ENCODE peak calls at places on chromosome 11, in nine cellular contexts. One of them, this sample, is unnamed.

GRCh38 chr11:1237128-1237580 is 14.3 kb downstream of the MUC5B start:
- DNase-seq in A549: no peak
- DNase-seq in IMR-90: no peak
- DNase-seq in NB4: no peak
- DNase-seq in lower leg skin: no peak
- DNase-seq in endothelial cell of umbilical vein: no peak
- DNase-seq in prostate gland: no peak
- DNase-seq in adrenal gland: no peak
- DNase-seq in body of pancreas: no peak
- DNase-seq in this sample: no peak

GRCh38 chr11:85965202-85965601 is 103.7 kb downstream of the PICALM start:
- DNase-seq in NB4: no peak
- DNase-seq in IMR-90: peak; percentile 90
- DNase-seq in adrenal gland: no peak
- DNase-seq in endothelial cell of umbilical vein: no peak
- DNase-seq in body of pancreas: no peak
- DNase-seq in prostate gland: no peak
- DNase-seq in A549: no peak
- DNase-seq in lower leg skin: no peak
- DNase-seq in this sample: no peak

GRCh38 chr11:37500425-37500824 is 902.4 kb upstream of the RAG2 start:
- DNase-seq in lower leg skin: no peak
- DNase-seq in endothelial cell of umbilical vein: no peak
- DNase-seq in IMR-90: peak; percentile 31
- DNase-seq in body of pancreas: no peak
- DNase-seq in A549: no peak
- DNase-seq in prostate gland: no peak
- DNase-seq in NB4: no peak
- DNase-seq in adrenal gland: no peak
- DNase-seq in this sample: no peak

GRCh38 chr11:120043323-120043945 is 94.5 kb downstream of the TRIM29 start:
- DNase-seq in NB4: no peak
- DNase-seq in adrenal gland: no peak
- DNase-seq in IMR-90: no peak
- DNase-seq in A549: no peak
- DNase-seq in body of pancreas: no peak
- DNase-seq in prostate gland: no peak
- DNase-seq in endothelial cell of umbilical vein: no peak
- DNase-seq in lower leg skin: no peak
- DNase-seq in this sample: no peak

GRCh38 chr11:18321991-18322711 is at the start of the genes GTF2H1 and HPS5:
- DNase-seq in A549: peak; percentile 99
- DNase-seq in endothelial cell of umbilical vein: peak; percentile 98
- DNase-seq in adrenal gland: peak; percentile 98
- DNase-seq in NB4: peak; percentile 98
- DNase-seq in lower leg skin: peak; percentile 97
- DNase-seq in IMR-90: peak; percentile 99
- DNase-seq in body of pancreas: peak; percentile 96
- DNase-seq in prostate gland: peak; percentile 97
- DNase-seq in this sample: peak; percentile 98

GRCh38 chr11:60159868-60160267 is 23.0 kb downstream of the MS4A6A start:
- DNase-seq in NB4: no peak
- DNase-seq in prostate gland: no peak
- DNase-seq in adrenal gland: no peak
- DNase-seq in IMR-90: no peak
- DNase-seq in endothelial cell of umbilical vein: peak; percentile 93
- DNase-seq in A549: no peak
- DNase-seq in lower leg skin: no peak
- DNase-seq in body of pancreas: no peak
- DNase-seq in this sample: no peak

GRCh38 chr11:74380746-74381439 is 17.3 kb downstream of the PGM2L1 start:
- DNase-seq in NB4: peak; percentile 12
- DNase-seq in lower leg skin: no peak
- DNase-seq in IMR-90: no peak
- DNase-seq in A549: peak; percentile 16
- DNase-seq in adrenal gland: no peak
- DNase-seq in endothelial cell of umbilical vein: no peak
- DNase-seq in body of pancreas: peak; percentile 52
- DNase-seq in prostate gland: peak; percentile 31
- DNase-seq in this sample: no peak

GRCh38 chr11:69245041-69245440 is 48.9 kb upstream of the MYEOV start:
- DNase-seq in adrenal gland: no peak
- DNase-seq in IMR-90: no peak
- DNase-seq in NB4: no peak
- DNase-seq in body of pancreas: no peak
- DNase-seq in prostate gland: no peak
- DNase-seq in lower leg skin: no peak
- DNase-seq in endothelial cell of umbilical vein: no peak
- DNase-seq in A549: no peak
- DNase-seq in this sample: no peak

GRCh38 chr11:28697920-28698827 is 590.0 kb downstream of the METTL15 start:
- DNase-seq in NB4: peak; percentile 53
- DNase-seq in A549: peak; percentile 71
- DNase-seq in lower leg skin: no peak
- DNase-seq in IMR-90: peak; percentile 61
- DNase-seq in endothelial cell of umbilical vein: peak; percentile 60
- DNase-seq in prostate gland: peak; percentile 19
- DNase-seq in adrenal gland: peak; percentile 81
- DNase-seq in body of pancreas: peak; percentile 47
- DNase-seq in this sample: peak; percentile 36

GRCh38 chr11:43382614-43383013 is 23.9 kb downstream of the TTC17 start:
- DNase-seq in IMR-90: no peak
- DNase-seq in adrenal gland: no peak
- DNase-seq in lower leg skin: no peak
- DNase-seq in body of pancreas: no peak
- DNase-seq in NB4: no peak
- DNase-seq in endothelial cell of umbilical vein: no peak
- DNase-seq in A549: no peak
- DNase-seq in prostate gland: no peak
- DNase-seq in this sample: no peak

GRCh38 chr11:2901854-2902783 is 16.5 kb upstream of the CDKN1C start:
- DNase-seq in prostate gland: peak; percentile 98
- DNase-seq in endothelial cell of umbilical vein: peak; percentile 72
- DNase-seq in IMR-90: peak; percentile 87
- DNase-seq in lower leg skin: peak; percentile 95
- DNase-seq in body of pancreas: peak; percentile 97
- DNase-seq in NB4: peak; percentile 93
- DNase-seq in adrenal gland: peak; percentile 97
- DNase-seq in A549: peak; percentile 94
- DNase-seq in this sample: peak; percentile 91
- TF ChIP-seq POLR2A in prostate gland: peak; percentile 66
- TF ChIP-seq POLR2A in endothelial cell of umbilical vein: peak; percentile 21
- TF ChIP-seq POLR2A in IMR-90: no peak
- TF ChIP-seq POLR2A in lower leg skin: no peak
- TF ChIP-seq POLR2A in body of pancreas: peak; percentile 63
- TF ChIP-seq POLR2A in NB4: peak; percentile 34
- TF ChIP-seq POLR2A in adrenal gland: no peak
- TF ChIP-seq POLR2A in A549: peak; percentile 37
- TF ChIP-seq POLR2A in this sample: peak; percentile 45

DNA sequence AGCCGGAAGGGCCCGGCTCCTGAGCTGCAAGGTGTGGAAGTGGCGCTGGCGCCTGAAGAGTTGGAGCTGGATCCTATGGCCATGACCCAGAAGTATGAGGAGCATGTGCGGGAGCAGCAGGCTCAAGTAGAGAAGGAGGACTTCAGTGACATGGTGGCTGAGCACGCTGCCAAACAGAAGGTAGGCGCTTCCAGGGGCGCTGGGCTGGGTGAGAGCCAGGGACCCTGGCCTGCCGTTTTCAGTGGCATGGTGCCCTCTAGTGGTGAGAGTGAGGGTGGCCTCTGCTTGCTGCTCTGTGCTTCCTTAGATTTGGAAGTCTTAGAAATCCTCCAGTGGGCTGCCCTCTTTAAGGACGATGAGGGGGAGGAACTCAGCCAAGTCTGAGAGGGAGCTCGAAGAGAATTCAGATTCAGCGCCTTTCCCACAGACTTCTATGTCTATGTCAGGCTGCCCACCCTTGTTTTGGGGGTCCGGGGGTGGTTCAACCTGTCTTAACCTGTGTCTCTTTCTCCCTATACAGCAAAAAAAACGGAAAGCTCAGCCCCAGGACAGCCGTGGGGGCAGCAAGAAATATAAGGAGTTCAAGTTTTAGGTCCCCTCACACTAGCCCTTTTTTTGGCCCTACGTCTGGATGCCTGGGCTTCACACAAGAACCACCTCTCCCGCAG is 1.8 kb upstream of the PACS1 start:
- DNase-seq in endothelial cell of umbilical vein: peak; percentile 73
- DNase-seq in lower leg skin: peak; percentile 53
- DNase-seq in NB4: peak; percentile 82
- DNase-seq in A549: peak; percentile 81
- DNase-seq in prostate gland: peak; percentile 65
- DNase-seq in body of pancreas: peak; percentile 73
- DNase-seq in IMR-90: peak; percentile 68
- DNase-seq in adrenal gland: peak; percentile 85
- DNase-seq in this sample: peak; percentile 85
- TF ChIP-seq POLR2A in endothelial cell of umbilical vein: no peak
- TF ChIP-seq POLR2A in lower leg skin: no peak
- TF ChIP-seq POLR2A in NB4: no peak
- TF ChIP-seq POLR2A in A549: no peak
- TF ChIP-seq POLR2A in prostate gland: no peak
- TF ChIP-seq POLR2A in body of pancreas: no peak
- TF ChIP-seq POLR2A in IMR-90: no peak
- TF ChIP-seq POLR2A in adrenal gland: no peak
- TF ChIP-seq POLR2A in this sample: no peak

DNA sequence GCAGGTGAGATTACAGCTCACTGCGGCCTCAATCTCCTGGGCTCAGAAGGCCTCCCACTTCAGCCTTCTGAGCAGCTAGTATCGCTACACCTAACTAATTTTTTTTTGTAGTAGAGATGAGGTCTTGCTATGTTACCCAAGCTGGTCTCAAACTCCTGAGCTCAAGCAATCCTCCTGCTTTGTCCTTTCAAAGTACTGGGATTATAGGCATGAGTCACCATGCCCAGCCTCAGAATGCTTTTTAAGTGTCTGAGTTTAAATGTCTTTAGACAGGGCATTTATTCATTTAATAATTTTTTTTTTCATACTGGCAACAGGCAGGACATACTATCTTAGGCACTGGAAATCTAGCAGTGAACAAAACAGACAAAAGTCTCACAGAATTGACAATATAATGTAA is 27.7 kb downstream of the LRP4 start:
- DNase-seq in endothelial cell of umbilical vein: no peak
- DNase-seq in body of pancreas: no peak
- DNase-seq in IMR-90: peak; percentile 36
- DNase-seq in A549: no peak
- DNase-seq in prostate gland: no peak
- DNase-seq in NB4: no peak
- DNase-seq in adrenal gland: no peak
- DNase-seq in lower leg skin: no peak
- DNase-seq in this sample: no peak
- TF ChIP-seq POLR2A in endothelial cell of umbilical vein: no peak
- TF ChIP-seq POLR2A in body of pancreas: no peak
- TF ChIP-seq POLR2A in IMR-90: no peak
- TF ChIP-seq POLR2A in A549: no peak
- TF ChIP-seq POLR2A in prostate gland: no peak
- TF ChIP-seq POLR2A in NB4: no peak
- TF ChIP-seq POLR2A in adrenal gland: no peak
- TF ChIP-seq POLR2A in lower leg skin: no peak
- TF ChIP-seq POLR2A in this sample: no peak

GRCh38 chr11:118263694-118264567 is at the start of gene MPZL2:
- DNase-seq in lower leg skin: peak; percentile 59
- DNase-seq in adrenal gland: no peak
- DNase-seq in endothelial cell of umbilical vein: peak; percentile 57
- DNase-seq in prostate gland: peak; percentile 90
- DNase-seq in NB4: peak; percentile 8
- DNase-seq in A549: no peak
- DNase-seq in IMR-90: no peak
- DNase-seq in body of pancreas: peak; percentile 86
- DNase-seq in this sample: no peak
- TF ChIP-seq POLR2A in lower leg skin: no peak
- TF ChIP-seq POLR2A in adrenal gland: no peak
- TF ChIP-seq POLR2A in endothelial cell of umbilical vein: peak; percentile 68
- TF ChIP-seq POLR2A in prostate gland: peak; percentile 78
- TF ChIP-seq POLR2A in NB4: no peak
- TF ChIP-seq POLR2A in A549: no peak
- TF ChIP-seq POLR2A in IMR-90: no peak
- TF ChIP-seq POLR2A in body of pancreas: peak; percentile 86
- TF ChIP-seq POLR2A in this sample: no peak

DNA sequence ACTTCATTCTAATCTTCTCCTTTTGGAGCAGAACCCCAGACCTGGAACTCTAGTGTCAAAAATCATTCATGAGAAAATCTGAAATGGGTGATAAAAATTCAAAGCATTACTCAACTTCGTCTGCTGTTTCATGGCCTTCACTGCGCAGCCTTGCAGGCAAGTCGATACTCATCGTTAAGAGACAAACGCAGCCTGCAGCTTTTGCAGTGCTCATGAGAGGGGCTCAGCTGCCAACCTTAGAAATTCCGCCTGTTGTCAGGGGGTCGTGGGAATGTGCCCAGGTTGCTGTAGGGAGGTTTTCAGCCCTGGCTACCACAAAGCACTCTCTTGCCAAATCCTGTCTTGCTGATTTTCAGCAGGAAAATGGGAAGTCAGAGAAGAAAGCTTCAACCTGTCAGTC is 25.4 kb upstream of the GRAMD1B start:
- DNase-seq in adrenal gland: peak; percentile 28
- DNase-seq in prostate gland: no peak
- DNase-seq in body of pancreas: no peak
- DNase-seq in A549: no peak
- DNase-seq in IMR-90: no peak
- DNase-seq in endothelial cell of umbilical vein: peak; percentile 27
- DNase-seq in NB4: peak; percentile 40
- DNase-seq in lower leg skin: no peak
- DNase-seq in this sample: no peak
- TF ChIP-seq POLR2A in adrenal gland: no peak
- TF ChIP-seq POLR2A in prostate gland: no peak
- TF ChIP-seq POLR2A in body of pancreas: no peak
- TF ChIP-seq POLR2A in A549: no peak
- TF ChIP-seq POLR2A in IMR-90: no peak
- TF ChIP-seq POLR2A in endothelial cell of umbilical vein: no peak
- TF ChIP-seq POLR2A in NB4: no peak
- TF ChIP-seq POLR2A in lower leg skin: no peak
- TF ChIP-seq POLR2A in this sample: no peak

DNA sequence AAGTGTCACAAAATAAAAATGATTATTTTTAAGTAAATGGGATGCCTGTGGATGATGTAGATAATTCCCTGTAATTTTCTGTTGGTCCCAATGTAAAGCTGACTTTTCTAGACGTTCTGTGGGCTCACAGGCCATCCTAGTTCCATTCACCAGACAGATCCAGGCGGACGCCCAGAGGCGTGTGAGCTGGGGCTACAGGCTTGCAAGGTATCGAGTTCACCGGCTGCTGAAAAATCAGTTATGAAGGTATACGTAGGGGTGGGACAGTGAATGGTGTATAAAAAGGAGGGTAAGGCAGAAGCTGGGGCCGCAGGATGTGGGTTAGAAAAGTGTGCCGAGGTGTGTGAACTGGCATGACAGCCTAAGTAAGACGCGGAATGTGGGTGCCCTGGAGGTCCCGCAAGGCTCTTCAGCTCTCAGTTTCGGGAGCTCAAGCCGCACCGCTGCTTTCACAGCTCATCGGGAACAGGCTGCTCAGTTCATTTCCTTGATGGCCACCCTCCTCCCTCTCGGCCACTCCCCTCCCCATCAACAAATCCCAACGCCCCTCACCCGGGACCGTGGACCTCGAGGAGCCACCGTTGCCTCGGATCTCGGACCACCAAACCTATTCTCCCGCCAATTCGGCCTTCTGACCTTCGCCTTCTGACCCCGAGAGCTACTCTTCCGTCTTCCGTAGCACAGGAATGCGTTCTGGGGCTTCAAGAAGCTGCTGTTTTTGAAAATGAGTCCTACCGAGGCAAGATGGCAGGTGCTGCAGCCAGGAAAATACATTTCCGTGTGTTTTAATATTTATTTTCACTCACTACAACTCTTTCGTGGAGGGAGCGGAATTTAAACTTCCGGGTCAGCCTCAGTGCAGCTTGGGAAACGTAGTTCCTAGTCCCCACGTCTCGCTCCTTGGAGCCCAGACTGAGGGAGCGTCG is at the start of gene XNDC1N:
- DNase-seq in NB4: peak; percentile 92
- DNase-seq in endothelial cell of umbilical vein: peak; percentile 96
- DNase-seq in adrenal gland: peak; percentile 82
- DNase-seq in body of pancreas: peak; percentile 73
- DNase-seq in IMR-90: peak; percentile 90
- DNase-seq in A549: peak; percentile 90
- DNase-seq in prostate gland: peak; percentile 77
- DNase-seq in lower leg skin: peak; percentile 67
- DNase-seq in this sample: peak; percentile 96
- TF ChIP-seq POLR2A in NB4: peak; percentile 74
- TF ChIP-seq POLR2A in endothelial cell of umbilical vein: peak; percentile 53
- TF ChIP-seq POLR2A in adrenal gland: no peak
- TF ChIP-seq POLR2A in body of pancreas: no peak
- TF ChIP-seq POLR2A in IMR-90: no peak
- TF ChIP-seq POLR2A in A549: no peak
- TF ChIP-seq POLR2A in prostate gland: no peak
- TF ChIP-seq POLR2A in lower leg skin: no peak
- TF ChIP-seq POLR2A in this sample: peak; percentile 47